ENCODE peak calls at places on chromosomes 13 and 19, in ten cellular contexts. Y, L, B, E, T, C, K, V, F and Q are unnamed samples.

GRCh38 chr19:3818479-3818878 is 32.3 kb upstream of the MATK start:
- DNase-seq in Y (peak; percentile 47), L (no peak), B (no peak), E (peak; percentile 5), T (no peak), C (no peak), K (no peak), V (no peak), F (no peak), Q (no peak)

GRCh38 chr19:3099347-3100145 is 5.4 kb downstream of the GNA11 start:
- DNase-seq in Y (no peak), L (no peak), B (no peak), E (no peak), T (no peak), C (no peak), K (no peak), V (no peak), F (no peak), Q (no peak)

GRCh38 chr19:28652790-28653189 is 560.2 kb downstream of the UQCRFS1 start:
- DNase-seq in Y (no peak), L (no peak), B (no peak), E (no peak), T (no peak), C (no peak), K (no peak), V (no peak), F (no peak), Q (no peak)

GRCh38 chr13:48890386-48890785 is 85.3 kb upstream of the FNDC3A start:
- DNase-seq in Y (peak; percentile 5), L (no peak), B (no peak), E (no peak), T (no peak), C (no peak), K (no peak), V (no peak), F (no peak), Q (no peak)

GRCh38 chr19:44723952-44724319 is 24.6 kb upstream of the BCL3 start:
- DNase-seq in Y (peak; percentile 63), L (peak; percentile 87), B (peak; percentile 72), E (peak; percentile 82), T (peak; percentile 87), C (peak; percentile 88), K (peak; percentile 88), V (peak; percentile 77), F (peak; percentile 92), Q (peak; percentile 92)

GRCh38 chr19:44635581-44636438 is 7.9 kb upstream of the PVR start:
- DNase-seq in Y (peak; percentile 66), L (no peak), B (no peak), E (no peak), T (no peak), C (no peak), K (no peak), V (no peak), F (no peak), Q (no peak)

GRCh38 chr19:46850228-46851203 is at the start of gene AP2S1:
- DNase-seq in Y (peak; percentile 98), L (peak; percentile 86), B (peak; percentile 93), E (peak; percentile 100), T (peak; percentile 91), C (peak; percentile 94), K (peak; percentile 97), V (peak; percentile 97), F (peak; percentile 91), Q (peak; percentile 96)

GRCh38 chr19:50510121-50510670 is 795 bp downstream of the JOSD2 start:
- DNase-seq in Y (peak; percentile 10), L (peak; percentile 62), B (no peak), E (no peak), T (no peak), C (peak; percentile 63), K (no peak), V (no peak), F (peak; percentile 51), Q (peak; percentile 70)

GRCh38 chr13:34748078-34748477 is 194.0 kb upstream of the NBEA start:
- DNase-seq in Y (peak; percentile 92), L (no peak), B (no peak), E (peak; percentile 78), T (no peak), C (peak; percentile 45), K (no peak), V (peak; percentile 72), F (no peak), Q (peak; percentile 78)

GRCh38 chr19:45863840-45864628 is at the start of gene FOXA3:
- DNase-seq in Y (peak; percentile 15), L (peak; percentile 96), B (peak; percentile 47), E (peak; percentile 62), T (no peak), C (peak; percentile 56), K (peak; percentile 89), V (no peak), F (peak; percentile 89), Q (peak; percentile 49)

GRCh38 chr19:3142292-3142670 is 6.4 kb downstream of the GNA15 start:
- DNase-seq in Y (peak; percentile 77), L (no peak), B (no peak), E (peak; percentile 88), T (no peak), C (no peak), K (no peak), V (no peak), F (no peak), Q (no peak)

GRCh38 chr13:95553614-95554385 is 1.3 kb downstream of the CLDN10 start:
- DNase-seq in Y (no peak), L (peak; percentile 77), B (no peak), E (peak; percentile 20), T (no peak), C (no peak), K (no peak), V (no peak), F (no peak), Q (no peak)

GRCh38 chr19:42125536-42125935 is 6.7 kb downstream of the POU2F2 start:
- DNase-seq in Y (no peak), L (no peak), B (no peak), E (no peak), T (no peak), C (no peak), K (no peak), V (no peak), F (no peak), Q (no peak)

GRCh38 chr13:34035676-34036325 is 217.9 kb downstream of the RFC3 start:
- DNase-seq in Y (peak; percentile 39), L (no peak), B (no peak), E (no peak), T (no peak), C (no peak), K (no peak), V (no peak), F (no peak), Q (no peak)

DNA sequence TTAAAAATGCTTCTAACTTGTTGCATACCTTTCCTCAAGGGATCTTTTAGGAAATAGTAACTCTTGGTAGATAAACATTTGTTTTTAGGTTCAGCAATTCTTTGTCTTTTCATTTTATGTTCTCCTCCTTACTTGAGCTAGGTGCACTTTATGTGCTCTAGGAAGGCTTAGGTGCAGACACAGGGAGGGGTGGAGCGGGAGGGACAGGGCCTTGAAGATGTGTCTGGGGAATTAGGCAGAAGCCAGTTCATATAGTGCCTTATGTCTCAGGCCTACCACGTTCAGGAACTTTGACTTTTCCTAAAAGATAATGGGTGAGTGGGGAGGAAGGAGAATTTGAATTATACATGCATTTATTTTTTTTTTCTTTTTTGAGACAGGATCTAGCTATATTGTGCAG is 37.7 kb downstream of the IRS2 start:
- DNase-seq in Y (no peak), L (no peak), B (no peak), E (no peak), T (no peak), C (no peak), K (no peak), V (no peak), F (no peak), Q (no peak)
- H3K4me1 ChIP-seq in Y (no peaks in the 10 kb centered on the region), L (no peaks in the 10 kb centered on the region), B (no peaks in the 10 kb centered on the region), E (peaks cover 5% of the 10 kb centered on the region), T (no peaks in the 10 kb centered on the region), C (peaks cover 6% of the 10 kb centered on the region), K (peaks cover 10% of the 10 kb centered on the region), V (no peaks in the 10 kb centered on the region), F (no peaks in the 10 kb centered on the region), Q (no peaks in the 10 kb centered on the region)

GRCh38 chr13:56335775-56336174 is 804.9 kb upstream of the PRR20A start:
- DNase-seq in Y (no peak), L (no peak), B (no peak), E (no peak), T (no peak), C (no peak), K (no peak), V (no peak), F (no peak), Q (no peak)
- H3K4me1 ChIP-seq in Y (no peaks in the 10 kb centered on the region), L (no peaks in the 10 kb centered on the region), B (no peaks in the 10 kb centered on the region), E (no peaks in the 10 kb centered on the region), T (no peaks in the 10 kb centered on the region), C (no peaks in the 10 kb centered on the region), K (no peaks in the 10 kb centered on the region), V (no peaks in the 10 kb centered on the region), F (no peaks in the 10 kb centered on the region), Q (no peaks in the 10 kb centered on the region)

DNA sequence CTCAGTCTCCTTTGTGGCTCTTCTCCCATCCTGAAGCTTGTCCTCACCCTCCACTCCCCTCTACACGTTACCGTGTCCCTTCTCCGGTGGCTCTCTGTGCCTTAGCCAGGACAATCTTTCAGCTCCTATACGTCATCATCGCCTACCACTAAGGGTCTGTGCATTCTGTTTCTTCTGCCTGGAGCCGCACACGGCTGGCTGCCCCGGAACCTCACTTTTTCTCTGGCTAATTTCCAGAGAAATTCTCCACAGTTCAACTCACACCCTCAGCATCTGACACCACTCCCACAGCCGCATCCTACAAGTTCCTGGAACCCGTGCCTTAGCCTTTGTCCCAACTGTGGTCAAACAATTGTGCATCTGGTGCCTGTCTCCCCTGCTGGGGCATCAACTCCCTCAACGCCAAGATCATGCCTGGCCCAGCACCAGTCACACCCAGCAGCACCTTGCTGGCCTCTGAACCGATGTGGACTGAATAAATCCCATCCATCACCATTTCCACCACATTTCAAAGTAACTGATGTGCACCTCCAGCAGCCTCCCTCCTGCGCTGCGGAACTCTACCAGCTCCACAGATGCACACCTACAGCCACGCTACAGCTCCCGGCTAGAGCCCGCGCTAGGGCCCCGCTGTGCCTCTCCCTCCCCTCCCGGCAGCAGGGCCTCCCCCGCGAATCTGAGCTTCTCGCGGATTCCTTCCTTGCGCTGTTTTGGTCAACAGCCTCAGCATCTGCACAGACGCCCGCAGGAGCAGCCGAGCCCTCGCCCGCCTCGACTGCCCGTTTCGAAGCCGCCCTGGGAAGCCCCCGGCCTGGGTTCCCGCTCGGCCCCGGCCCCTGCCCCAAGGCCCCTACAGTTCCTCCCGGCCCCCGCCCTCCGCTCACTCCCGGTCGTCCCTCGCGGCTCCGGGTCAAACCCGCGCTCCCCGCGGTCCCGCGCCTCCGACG is 689 bp downstream of the DCUN1D2 start:
- DNase-seq in Y (peak; percentile 48), L (no peak), B (peak; percentile 18), E (peak; percentile 66), T (no peak), C (no peak), K (peak; percentile 69), V (peak; percentile 35), F (no peak), Q (no peak)
- H3K4me1 ChIP-seq in Y (peaks cover 18% of the 10 kb centered on the region), L (peaks cover 25% of the 10 kb centered on the region), B (peaks cover 30% of the 10 kb centered on the region), E (peaks cover 13% of the 10 kb centered on the region), T (peaks cover 12% of the 10 kb centered on the region), C (peaks cover 12% of the 10 kb centered on the region), K (peaks cover 34% of the 10 kb centered on the region), V (peaks cover 26% of the 10 kb centered on the region), F (no peaks in the 10 kb centered on the region), Q (peaks cover 8% of the 10 kb centered on the region)

DNA sequence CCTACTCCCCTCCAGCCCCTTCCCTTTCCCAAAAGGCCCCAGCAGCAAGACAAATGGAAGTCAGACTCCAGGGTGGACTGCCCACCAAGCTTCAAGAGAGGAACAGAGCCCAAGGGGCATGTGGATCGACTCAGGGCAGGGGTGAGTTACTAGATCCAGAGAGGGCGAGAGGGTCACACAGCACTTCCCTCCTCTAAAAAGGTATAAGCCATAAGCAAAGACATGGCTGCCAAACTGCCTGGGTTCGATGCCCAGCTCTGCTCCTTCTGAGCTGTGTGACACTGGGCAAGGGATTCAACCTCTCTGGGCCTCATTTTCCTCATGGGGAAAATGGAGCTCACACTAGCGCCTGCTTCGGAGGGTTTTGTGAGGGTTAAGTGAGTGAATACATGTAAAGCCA is 3.8 kb downstream of the PPP1R14A start:
- DNase-seq in Y (no peak), L (no peak), B (no peak), E (no peak), T (no peak), C (no peak), K (no peak), V (no peak), F (no peak), Q (no peak)
- H3K4me1 ChIP-seq in Y (peaks cover 16% of the 10 kb centered on the region), L (peaks cover 5% of the 10 kb centered on the region), B (no peaks in the 10 kb centered on the region), E (peaks cover 41% of the 10 kb centered on the region), T (no peaks in the 10 kb centered on the region), C (peaks cover 26% of the 10 kb centered on the region), K (peaks cover 62% of the 10 kb centered on the region), V (peaks cover 20% of the 10 kb centered on the region), F (no peaks in the 10 kb centered on the region), Q (peaks cover 4% of the 10 kb centered on the region)